ENCODE peak calls at places on chromosomes 4 and X, in six cellular contexts. Y, A, M, Q, J and I are unnamed samples.

GRCh38 chr4:89254847-89255246 is 52.8 kb downstream of the GPRIN3 start:
- DNase-seq in Q (no peak), J (no peak), Y (peak; percentile 51), M (peak; percentile 50), A (peak; percentile 7), I (peak; percentile 10)

GRCh38 chr4:78592104-78592783 is 40.7 kb downstream of the ANXA3 start:
- DNase-seq in M (no peak), Y (no peak), A (no peak), Q (no peak), J (no peak), I (no peak)

GRCh38 chr4:133483600-133484246 is 334.6 kb downstream of the PCDH10 start:
- DNase-seq in M (no peak), J (no peak), Y (no peak), Q (peak; percentile 1), A (no peak), I (peak; percentile 49)

GRCh38 chr4:4860381-4860802 is 927 bp downstream of the MSX1 start:
- DNase-seq in A (no peak), M (no peak), Y (no peak), Q (no peak), J (no peak), I (no peak)

GRCh38 chr4:138890921-138891570 is 124.5 kb upstream of the NOCT start:
- DNase-seq in Q (no peak), J (peak; percentile 43), Y (no peak), M (no peak), A (no peak), I (no peak)

GRCh38 chrX:150507251-150507856 is 61.1 kb upstream of the MTM1 start:
- DNase-seq in M (no peak), Y (no peak), J (no peak), A (no peak), Q (no peak), I (peak; percentile 80)

GRCh38 chr4:71558248-71558647 is 219.4 kb downstream of the SLC4A4 start:
- DNase-seq in J (no peak), A (no peak), M (no peak), Q (no peak), Y (no peak), I (no peak)

GRCh38 chrX:118637997-118638396 is 89.4 kb upstream of the IL13RA1 start:
- DNase-seq in Y (no peak), Q (no peak), J (no peak), M (no peak), A (no peak), I (no peak)

GRCh38 chr4:94349193-94349592 is 6.6 kb upstream of the HPGDS start:
- DNase-seq in Q (no peak), M (no peak), J (no peak), Y (no peak), A (no peak), I (no peak)

GRCh38 chr4:113693993-113694392 is 67.5 kb downstream of the CAMK2D start:
- DNase-seq in J (no peak), Q (no peak), Y (no peak), A (no peak), M (no peak), I (no peak)

GRCh38 chr4:174690665-174691064 is 138.4 kb downstream of the GLRA3 start:
- DNase-seq in Q (no peak), A (no peak), Y (no peak), M (no peak), J (no peak), I (no peak)